ENCODE peak calls at places on chromosome 22, in five cellular contexts. M is right atrium auricular region; O is CD8-positive, alpha-beta T cell; D is kidney; Z is kidney epithelial cell. N is an unnamed sample.

GRCh38 chr22:39475337-39475736 is 18.5 kb downstream of the MGAT3 start:
- DNase-seq in M (no peak), O (no peak), D (peak), Z (no peak), N (no peak)

GRCh38 chr22:27801616-27802388 is at the start of gene MN1:
- DNase-seq in M (no peak), O (peak), D (peak), Z (no peak), N (no peak)

GRCh38 chr22:39471421-39472141 is 14.8 kb downstream of the MGAT3 start:
- DNase-seq in M (no peak), O (no peak), D (no peak), Z (peak), N (no peak)

GRCh38 chr22:29621761-29622526 is 18.5 kb downstream of the NF2 start:
- DNase-seq in M (no peak), O (no peak), D (no peak), Z (peak), N (peak)

GRCh38 chr22:26893034-26893710 is 235.8 kb downstream of the MIAT start:
- DNase-seq in M (peak), O (no peak), D (no peak), Z (no peak), N (no peak)

GRCh38 chr22:29478326-29479276 is 1.4 kb upstream of the NEFH start:
- DNase-seq in M (no peak), O (no peak), D (no peak), Z (no peak), N (no peak)

GRCh38 chr22:30556388-30556787 is 9.8 kb upstream of the SEC14L6 start:
- DNase-seq in M (no peak), O (no peak), D (no peak), Z (no peak), N (no peak)

GRCh38 chr22:23220485-23221350 is 40.4 kb downstream of the BCR start:
- DNase-seq in M (no peak), O (no peak), D (peak), Z (no peak), N (no peak)

GRCh38 chr22:45473626-45474237 is 29.0 kb upstream of the FBLN1 start:
- DNase-seq in M (no peak), O (no peak), D (no peak), Z (no peak), N (no peak)

GRCh38 chr22:44133901-44134511 is 46.7 kb upstream of the PARVG start:
- DNase-seq in M (no peak), O (no peak), D (peak), Z (no peak), N (peak)

GRCh38 chr22:39731481-39731880 is 160.9 kb downstream of the CACNA1I start:
- DNase-seq in M (no peak), O (no peak), D (no peak), Z (no peak), N (no peak)

GRCh38 chr22:27726726-27727449 is 74.7 kb downstream of the MN1 start:
- DNase-seq in M (peak), O (no peak), D (peak), Z (peak), N (no peak)

GRCh38 chr22:38213319-38214247 is 11.8 kb downstream of the MAFF start:
- DNase-seq in M (no peak), O (no peak), D (no peak), Z (no peak), N (no peak)

GRCh38 chr22:42648368-42649260 is 578 bp downstream of the CYB5R3 start:
- DNase-seq in M (no peak), O (no peak), D (peak), Z (no peak), N (no peak)

GRCh38 chr22:22786301-22787115 is 101.1 kb upstream of the IGLL5 start:
- DNase-seq in M (no peak), O (no peak), D (no peak), Z (no peak), N (no peak)

GRCh38 chr22:47174671-47175111 is 412.2 kb downstream of the TBC1D22A start:
- DNase-seq in M (no peak), O (no peak), D (peak), Z (no peak), N (no peak)

GRCh38 chr22:32723632-32724031 is 77.9 kb upstream of the TIMP3 start:
- DNase-seq in M (peak), O (peak), D (peak), Z (peak), N (peak)

GRCh38 chr22:38043151-38044039 is 13.8 kb upstream of the PICK1 start:
- DNase-seq in M (no peak), O (no peak), D (no peak), Z (no peak), N (no peak)

GRCh38 chr22:32073823-32074380 is 30.8 kb downstream of the SLC5A1 start:
- DNase-seq in M (no peak), O (no peak), D (peak), Z (no peak), N (no peak)

GRCh38 chr22:31127181-31127772 is 4.5 kb downstream of the INPP5J start:
- DNase-seq in M (no peak), O (no peak), D (no peak), Z (no peak), N (no peak)

GRCh38 chr22:42581762-42582716 is 28.3 kb downstream of the SERHL2 start:
- DNase-seq in M (peak), O (peak), D (peak), Z (no peak), N (no peak)

GRCh38 chr22:45742866-45743450 is 71.3 kb downstream of the ATXN10 start:
- DNase-seq in M (no peak), O (no peak), D (no peak), Z (no peak), N (peak)

GRCh38 chr22:32413715-32414114 is 1.7 kb upstream of the RTCB start:
- DNase-seq in M (no peak), O (no peak), D (no peak), Z (no peak), N (no peak)

GRCh38 chr22:46052801-46053562 is 76.0 kb upstream of the WNT7B start:
- DNase-seq in M (no peak), O (no peak), D (peak), Z (no peak), N (no peak)

GRCh38 chr22:29816539-29816938 is 21.5 kb downstream of the ASCC2 start:
- DNase-seq in M (no peak), O (no peak), D (no peak), Z (no peak), N (no peak)

GRCh38 chr22:20867179-20868099 is 8.6 kb downstream of the SNAP29 start:
- DNase-seq in M (peak), O (no peak), D (peak), Z (no peak), N (no peak)

GRCh38 chr22:38757464-38757757 is 1.6 kb upstream of the SUN2 start:
- DNase-seq in M (no peak), O (no peak), D (peak), Z (no peak), N (no peak)

GRCh38 chr22:38172489-38173155 is 9.0 kb downstream of the PLA2G6 start:
- DNase-seq in M (peak), O (no peak), D (peak), Z (no peak), N (no peak)

GRCh38 chr22:45885941-45886395 is 91.0 kb downstream of the WNT7B start:
- DNase-seq in M (no peak), O (no peak), D (peak), Z (no peak), N (no peak)

GRCh38 chr22:46085831-46086576 is 64.3 kb upstream of the PPARA start:
- DNase-seq in M (peak), O (no peak), D (peak), Z (no peak), N (no peak)

GRCh38 chr22:38724926-38725571 is 19.3 kb downstream of the GTPBP1 start:
- DNase-seq in M (no peak), O (no peak), D (no peak), Z (no peak), N (no peak)

GRCh38 chr22:37822079-37822833 is 926 bp upstream of the GALR3 start:
- DNase-seq in M (no peak), O (no peak), D (no peak), Z (no peak), N (no peak)

GRCh38 chr22:27614291-27615007 is 187.1 kb downstream of the MN1 start:
- DNase-seq in M (no peak), O (no peak), D (no peak), Z (no peak), N (no peak)

GRCh38 chr22:30781271-30781875 is 86.7 kb downstream of the OSBP2 start:
- DNase-seq in M (no peak), O (no peak), D (peak), Z (no peak), N (no peak)

GRCh38 chr22:26581769-26582168 is 8.2 kb downstream of the TPST2 start:
- DNase-seq in M (no peak), O (no peak), D (peak), Z (no peak), N (no peak)

GRCh38 chr22:42970029-42970428 is 44.9 kb downstream of the PACSIN2 start:
- DNase-seq in M (no peak), O (no peak), D (no peak), Z (no peak), N (no peak)

GRCh38 chr22:30212363-30212995 is 34.1 kb downstream of the LIF start:
- DNase-seq in M (peak), O (no peak), D (peak), Z (peak), N (peak)

GRCh38 chr22:38831166-38831945 is 12.5 kb downstream of the NPTXR start:
- DNase-seq in M (no peak), O (no peak), D (no peak), Z (peak), N (no peak)

GRCh38 chr22:35131423-35132050 is 65.6 kb downstream of the ISX start:
- DNase-seq in M (no peak), O (no peak), D (no peak), Z (no peak), N (no peak)

GRCh38 chr22:35133702-35134395 is 67.9 kb downstream of the ISX start:
- DNase-seq in M (no peak), O (no peak), D (no peak), Z (no peak), N (no peak)

GRCh38 chr22:35135165-35135564 is 69.2 kb downstream of the ISX start:
- DNase-seq in M (no peak), O (no peak), D (no peak), Z (no peak), N (no peak)

GRCh38 chr22:35134637-35135036 is 68.7 kb downstream of the ISX start:
- DNase-seq in M (no peak), O (no peak), D (no peak), Z (no peak), N (no peak)

DNA sequence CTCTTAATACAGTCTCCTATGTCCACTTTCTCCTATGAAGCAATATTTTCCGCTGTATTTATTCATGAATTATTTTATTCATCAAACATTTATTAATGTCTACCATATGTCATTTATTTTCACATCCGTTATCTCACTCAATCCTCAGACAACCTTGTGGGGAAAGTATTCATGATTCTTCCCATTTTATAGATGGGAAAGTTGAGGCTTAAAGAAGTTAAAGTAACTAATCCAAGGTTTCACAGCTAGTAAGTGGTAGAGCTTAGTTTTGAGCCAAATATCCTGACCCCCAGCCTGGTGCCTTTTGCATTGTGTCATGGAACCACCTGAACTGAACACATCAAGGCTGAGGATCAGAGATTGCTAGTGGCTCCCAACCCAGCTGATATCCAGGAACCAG is 66.6 kb downstream of the ISX start:
- DNase-seq in M (no peak), O (no peak), D (no peak), Z (no peak), N (no peak)
- TF ChIP-seq CTCF in M (no peak), O (no peak), D (no peak), Z (no peak), N (no peak)

GRCh38 chr22:17269224-17269606 is 50.0 kb upstream of the ADA2 start:
- DNase-seq in M (no peak), O (no peak), D (no peak), Z (no peak), N (no peak)
- H3K4me3 ChIP-seq in M (no peak), O (no peak), D (no peak), Z (no peak), N (no peak)

DNA sequence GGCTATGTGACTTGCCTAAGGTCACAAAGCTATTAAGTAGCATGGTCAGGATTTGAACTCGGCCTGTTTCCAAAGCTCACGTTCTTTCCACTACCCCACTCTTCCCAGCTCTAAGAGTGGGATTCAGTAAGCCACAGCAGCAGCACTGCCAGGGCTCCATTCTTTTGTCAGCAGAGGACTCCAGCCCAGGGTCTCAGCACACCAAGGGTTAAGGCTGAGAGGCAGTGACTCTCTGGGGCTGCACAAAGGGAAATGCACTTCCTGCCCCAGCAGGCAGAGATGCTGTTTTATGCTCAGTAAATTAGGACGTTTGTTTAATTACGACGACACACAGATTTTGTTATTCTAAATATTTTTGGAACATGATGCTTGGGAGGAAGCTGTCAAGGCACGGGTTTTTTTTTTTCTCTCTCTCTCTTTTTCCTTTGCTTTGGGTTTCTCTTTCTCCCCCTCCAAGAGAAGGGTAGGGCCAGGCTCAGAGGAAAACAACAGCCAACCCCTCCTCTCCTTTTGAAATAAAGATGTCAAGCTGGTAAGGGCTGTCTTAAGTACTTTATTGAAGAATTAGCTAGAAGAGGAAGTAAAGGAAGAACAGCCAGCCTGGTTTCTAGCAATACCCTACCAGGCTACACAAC is 2.9 kb downstream of the MYH9 start:
- DNase-seq in M (no peak), O (no peak), D (no peak), Z (no peak), N (no peak)
- TF ChIP-seq CTCF in M (no peak), O (no peak), D (no peak), Z (no peak), N (no peak)

DNA sequence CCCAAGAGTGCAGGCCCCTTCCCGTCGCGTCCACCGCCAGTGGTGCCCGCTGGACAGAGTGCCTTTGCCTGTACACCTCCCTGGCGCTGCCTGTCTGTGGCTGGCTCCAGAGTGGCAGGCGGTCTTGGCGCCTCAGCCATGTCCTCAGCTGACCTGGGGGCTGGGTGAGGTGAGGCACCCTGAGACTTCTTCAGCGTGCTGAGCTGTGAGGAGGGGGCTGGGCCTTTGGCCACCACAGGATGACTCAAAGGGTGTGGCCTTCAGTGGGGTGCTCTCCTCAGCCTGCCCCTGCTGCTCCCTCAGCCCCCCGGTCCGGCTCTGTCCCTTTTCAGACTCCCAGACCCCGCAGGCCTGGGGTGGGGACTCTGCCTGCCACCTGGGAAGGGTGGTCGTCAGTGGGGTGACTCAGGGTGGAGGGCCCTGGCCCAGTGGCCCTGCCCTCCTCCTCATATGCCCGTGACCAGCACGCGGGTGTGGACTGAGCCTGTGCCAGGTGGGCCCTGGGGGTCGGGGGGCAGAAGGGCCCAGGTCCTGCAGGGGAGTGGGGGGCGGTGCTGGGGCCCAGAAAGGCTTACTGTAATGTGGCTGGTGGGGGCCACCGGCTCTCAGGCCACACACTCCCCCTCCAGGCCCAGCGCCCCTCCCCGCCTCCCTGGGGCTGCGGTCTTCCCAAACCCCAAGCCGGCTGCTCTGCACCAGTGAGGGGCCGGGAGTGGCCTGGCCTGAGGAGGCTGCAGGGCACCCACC is 15.9 kb downstream of the CRELD2 start:
- DNase-seq in M (no peak), O (no peak), D (peak), Z (no peak), N (no peak)
- H3K4me3 ChIP-seq in M (peak), O (no peak), D (peak), Z (peak), N (peak)

GRCh38 chr22:25174156-25174887 is 25.3 kb upstream of the CRYBB3 start:
- DNase-seq in M (no peak), O (no peak), D (no peak), Z (no peak), N (no peak)

GRCh38 chr22:25174888-25175411 is 24.7 kb upstream of the CRYBB3 start:
- DNase-seq in M (no peak), O (no peak), D (no peak), Z (no peak), N (no peak)

GRCh38 chr22:25169278-25170031 is 30.2 kb upstream of the CRYBB3 start:
- DNase-seq in M (no peak), O (no peak), D (no peak), Z (no peak), N (no peak)

GRCh38 chr22:25170426-25170980 is 29.2 kb upstream of the CRYBB3 start:
- DNase-seq in M (no peak), O (no peak), D (no peak), Z (no peak), N (no peak)

GRCh38 chr22:25172153-25172552 is 27.5 kb upstream of the CRYBB3 start:
- DNase-seq in M (no peak), O (peak), D (no peak), Z (no peak), N (no peak)
- TF ChIP-seq CTCF in M (peak), O (peak), D (peak), Z (peak), N (peak)

DNA sequence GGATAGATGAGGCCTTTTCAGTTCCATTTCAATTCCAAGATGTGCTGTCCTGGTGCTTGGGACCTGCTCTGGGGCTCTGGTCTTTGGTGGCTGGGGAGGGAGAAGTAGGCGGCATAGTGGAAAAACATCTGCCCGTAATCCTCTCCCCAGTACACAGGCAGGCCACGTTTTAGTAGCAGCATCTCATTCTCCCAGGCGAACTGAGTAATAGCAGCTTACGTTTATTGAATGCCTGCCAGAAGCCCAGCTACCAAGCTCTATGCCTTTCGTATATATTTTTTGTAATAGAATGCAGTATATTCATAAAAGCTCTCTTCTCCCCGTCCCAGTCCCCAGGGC is 11.4 kb downstream of the ACO2 start:
- DNase-seq in M (no peak), O (no peak), D (no peak), Z (no peak), N (peak)
- H3K4me3 ChIP-seq in M (no peak), O (no peak), D (no peak), Z (no peak), N (no peak)

DNA sequence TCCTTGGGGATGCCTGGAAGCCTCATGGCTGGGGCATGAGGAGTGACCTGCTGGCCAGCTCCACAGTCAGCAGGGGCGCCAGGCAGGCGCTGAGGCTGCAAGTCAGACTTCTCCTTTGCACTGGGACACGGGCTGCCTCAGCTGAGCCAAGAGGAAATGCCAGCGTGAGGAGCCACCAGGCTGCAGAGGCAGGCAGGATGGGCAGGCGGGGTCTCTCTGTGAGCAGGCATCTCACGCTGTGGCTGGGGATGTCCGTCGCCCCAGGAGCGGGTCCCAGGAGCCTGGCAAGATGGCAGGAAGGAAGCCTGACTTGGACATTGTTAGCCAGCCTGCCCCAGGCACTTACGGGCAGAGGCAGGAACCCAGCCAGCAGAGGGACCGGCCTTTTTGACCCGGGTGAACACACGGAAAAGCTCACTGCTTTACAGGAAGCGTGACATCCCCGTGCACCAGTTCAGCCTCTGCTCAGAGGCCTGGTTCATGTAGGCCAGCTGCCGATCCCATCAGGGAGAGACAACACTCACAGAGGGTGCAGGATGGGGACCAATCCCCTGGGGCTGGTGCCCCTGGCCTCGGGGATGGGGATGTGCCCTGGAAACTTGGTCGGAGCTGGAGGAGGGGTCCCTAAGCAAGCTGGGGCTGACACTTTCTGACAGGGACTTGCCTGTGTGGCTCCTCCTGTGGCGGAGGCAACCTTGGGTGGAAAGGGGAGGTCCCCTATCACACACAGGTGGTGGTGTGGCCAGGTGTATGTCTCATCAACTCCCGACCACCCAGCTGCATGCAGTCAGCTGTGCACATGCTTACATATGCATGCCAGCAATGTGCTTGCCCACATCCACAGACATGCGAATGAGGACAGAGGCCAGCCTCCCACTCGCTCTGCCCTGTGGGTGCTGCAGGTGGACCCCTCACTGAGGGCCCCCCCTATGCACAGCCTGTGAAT is 10.0 kb downstream of the GNB1L start:
- DNase-seq in M (peak), O (no peak), D (peak), Z (no peak), N (no peak)
- TF ChIP-seq CTCF in M (no peak), O (no peak), D (no peak), Z (no peak), N (peak)